ENCODE peak calls at places on chromosomes 11 and 22, in seven cellular contexts. O is MM.1S, Y is fibroblast of lung, I is heart left ventricle, X is MCF 10A, Z is natural killer cell, W is spleen. C is an unnamed sample.

GRCh38 chr22:42172385-42173172 is 42.0 kb upstream of the CYP2D6 start:
- DNase-seq in Y (peak), Z (no peak), W (no peak), I (no peak), O (no peak), X (no peak), C (no peak)

GRCh38 chr11:38971141-38971540 is 2373.1 kb upstream of the RAG2 start:
- DNase-seq in X (peak), W (no peak), I (no peak), Z (no peak), Y (no peak), O (no peak), C (no peak)

GRCh38 chr22:50209893-50210292 is 9.1 kb downstream of the SELENOO start:
- DNase-seq in W (peak), I (peak), X (peak), O (peak), Y (peak), Z (peak), C (peak)

GRCh38 chr11:105092255-105093239 is 47.0 kb downstream of the CARD18 start:
- DNase-seq in Y (no peak), W (no peak), Z (no peak), X (peak), O (no peak), I (no peak), C (no peak)

GRCh38 chr22:39170825-39171622 is 18.5 kb upstream of the CBX7 start:
- DNase-seq in I (peak), Z (peak), O (peak), W (peak), X (peak), Y (peak), C (peak)

GRCh38 chr11:76721755-76722677 is 51.5 kb upstream of the LRRC32 start:
- DNase-seq in W (peak), Y (peak), X (peak), I (peak), Z (peak), O (peak), C (peak)

GRCh38 chr11:62147545-62147944 is 23.7 kb downstream of the INCENP start:
- DNase-seq in O (no peak), Z (peak), I (no peak), W (peak), X (no peak), Y (no peak), C (no peak)

GRCh38 chr11:110296226-110297081 is at the start of gene RDX:
- DNase-seq in W (peak), Z (peak), X (peak), O (peak), Y (peak), I (peak), C (peak)

GRCh38 chr11:76609736-76610370 is 60.7 kb downstream of the LRRC32 start:
- DNase-seq in Z (no peak), O (no peak), I (peak), W (no peak), Y (no peak), X (no peak), C (no peak)

GRCh38 chr11:92675810-92676209 is 293.6 kb upstream of the MTNR1B start:
- DNase-seq in I (no peak), W (no peak), Y (no peak), X (no peak), Z (no peak), O (no peak), C (no peak)

GRCh38 chr11:115222218-115222862 is 281.9 kb downstream of the CADM1 start:
- DNase-seq in O (peak), Y (peak), X (peak), W (no peak), I (no peak), Z (no peak), C (peak)

GRCh38 chr11:12079726-12080556 is 30.4 kb upstream of the MICAL2 start:
- DNase-seq in Z (no peak), Y (peak), I (peak), O (no peak), X (peak), W (no peak), C (no peak)

GRCh38 chr22:25166266-25167056 is 33.2 kb upstream of the CRYBB3 start:
- DNase-seq in Y (no peak), X (no peak), Z (no peak), W (no peak), I (no peak), O (no peak), C (no peak)

GRCh38 chr11:118634435-118635236 is 27.2 kb downstream of the PHLDB1 start:
- DNase-seq in W (no peak), Z (no peak), Y (peak), X (peak), I (peak), O (peak), C (no peak)

GRCh38 chr22:28232231-28232630 is 313.2 kb upstream of the PITPNB start:
- DNase-seq in I (no peak), W (no peak), X (no peak), Y (no peak), Z (no peak), O (no peak), C (no peak)

GRCh38 chr11:87019582-87020271 is 18.0 kb upstream of the TMEM135 start:
- DNase-seq in W (no peak), O (no peak), Z (no peak), X (no peak), I (no peak), Y (no peak), C (no peak)

GRCh38 chr11:104694259-104695070 is 203.8 kb downstream of the CASP12 start:
- DNase-seq in O (no peak), X (no peak), Z (no peak), I (no peak), Y (peak), W (no peak), C (no peak)

GRCh38 chr11:48141475-48142100 is 75.0 kb upstream of the OR4B1 start:
- DNase-seq in Y (no peak), W (no peak), I (no peak), Z (no peak), O (no peak), X (peak), C (no peak)

GRCh38 chr11:130454495-130455262 is 6.2 kb downstream of the ADAMTS15 start:
- DNase-seq in O (no peak), W (no peak), Z (no peak), I (peak), X (peak), Y (peak), C (no peak)

GRCh38 chr11:57480409-57481137 is 20.2 kb downstream of the RTN4RL2 start:
- DNase-seq in W (peak), I (peak), O (peak), Z (peak), X (peak), Y (peak), C (peak)

GRCh38 chr11:1297011-1297575 is 12.3 kb downstream of the TOLLIP start:
- DNase-seq in X (no peak), W (peak), Z (peak), Y (no peak), O (no peak), I (no peak), C (no peak)

GRCh38 chr11:123045101-123045500 is 16.8 kb downstream of the HSPA8 start:
- DNase-seq in Y (no peak), O (no peak), Z (no peak), X (no peak), I (no peak), W (no peak), C (no peak)

GRCh38 chr11:75789521-75789920 is 20.9 kb downstream of the DGAT2 start:
- DNase-seq in Y (no peak), Z (no peak), W (peak), I (no peak), O (no peak), X (no peak), C (no peak)

GRCh38 chr11:18588297-18589252 is at the start of gene UEVLD:
- DNase-seq in X (peak), W (peak), O (peak), Z (peak), I (peak), Y (peak), C (peak)

GRCh38 chr11:43555811-43556210 is 124.7 kb upstream of the HSD17B12 start:
- DNase-seq in W (no peak), Z (no peak), Y (peak), O (no peak), X (peak), I (no peak), C (no peak)

GRCh38 chr11:23124996-23125395 is 264.7 kb upstream of the CCDC179 start:
- DNase-seq in I (no peak), Y (peak), Z (no peak), W (no peak), O (no peak), X (no peak), C (no peak)

GRCh38 chr11:28756977-28757376 is 648.8 kb downstream of the METTL15 start:
- DNase-seq in W (no peak), O (no peak), Z (no peak), X (peak), I (no peak), Y (peak), C (no peak)

GRCh38 chr22:44964722-44965078 is 45.1 kb downstream of the PHF21B start:
- DNase-seq in W (no peak), Z (no peak), X (no peak), Y (no peak), O (no peak), I (no peak), C (no peak)

GRCh38 chr22:19174106-19175025 is 4.2 kb downstream of the SLC25A1 start:
- DNase-seq in O (no peak), Y (peak), X (peak), I (no peak), W (peak), Z (no peak), C (no peak)

GRCh38 chr22:35604671-35605457 is 12.3 kb downstream of the MB start:
- DNase-seq in X (no peak), O (no peak), I (no peak), Z (no peak), Y (no peak), W (no peak), C (no peak)

DNA sequence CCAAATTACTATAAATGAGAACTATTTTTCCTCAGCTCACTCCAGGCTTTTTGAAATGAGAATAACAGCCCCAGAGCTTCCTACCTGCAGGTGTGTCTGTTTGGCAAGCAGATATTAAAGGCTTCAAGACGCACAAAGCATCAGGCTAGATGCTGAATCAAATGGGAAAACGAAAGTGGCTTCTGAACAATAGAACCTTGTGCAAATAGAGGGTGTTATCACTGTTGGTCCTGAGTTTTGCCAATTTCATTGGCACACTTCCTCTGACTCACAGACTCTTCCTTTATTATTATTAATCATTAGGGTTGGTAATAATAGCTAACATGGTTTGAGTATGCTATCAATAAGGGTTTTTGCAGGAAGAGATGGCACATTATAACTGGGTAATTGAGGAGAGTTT is 13.4 kb downstream of the SYT13 start:
- DNase-seq in W (no peak), O (peak), X (peak), Y (no peak), I (no peak), Z (no peak), C (no peak)
- TF ChIP-seq CTCF in W (no peak), O (no peak), X (no peak), Y (no peak), I (no peak), Z (no peak), C (no peak)

GRCh38 chr11:4839851-4840549 is 9.0 kb downstream of the OR51S1 start:
- DNase-seq in I (no peak), O (no peak), X (no peak), Y (no peak), Z (no peak), W (no peak), C (no peak)
- TF ChIP-seq CTCF in I (no peak), O (no peak), X (no peak), Y (no peak), Z (no peak), W (no peak), C (no peak)

GRCh38 chr11:121250843-121251242 is 41.7 kb upstream of the SC5D start:
- DNase-seq in O (no peak), Z (no peak), Y (no peak), X (no peak), I (no peak), W (no peak), C (no peak)

GRCh38 chr11:121246769-121247035 is 45.9 kb upstream of the SC5D start:
- DNase-seq in O (no peak), I (no peak), X (no peak), Y (no peak), W (no peak), Z (no peak), C (no peak)

GRCh38 chr11:121248496-121248895 is 44.1 kb upstream of the SC5D start:
- DNase-seq in W (no peak), O (no peak), Z (no peak), I (no peak), X (no peak), Y (no peak), C (no peak)

GRCh38 chr11:121246021-121246768 is 46.4 kb upstream of the SC5D start:
- DNase-seq in Y (no peak), Z (no peak), W (no peak), I (no peak), O (no peak), X (no peak), C (no peak)

GRCh38 chr11:121249039-121249663 is 43.4 kb upstream of the SC5D start:
- DNase-seq in W (no peak), Z (no peak), I (no peak), O (peak), Y (peak), X (peak), C (peak)
- TF ChIP-seq CTCF in W (peak), Z (peak), I (peak), O (peak), Y (peak), X (peak), C (peak)

DNA sequence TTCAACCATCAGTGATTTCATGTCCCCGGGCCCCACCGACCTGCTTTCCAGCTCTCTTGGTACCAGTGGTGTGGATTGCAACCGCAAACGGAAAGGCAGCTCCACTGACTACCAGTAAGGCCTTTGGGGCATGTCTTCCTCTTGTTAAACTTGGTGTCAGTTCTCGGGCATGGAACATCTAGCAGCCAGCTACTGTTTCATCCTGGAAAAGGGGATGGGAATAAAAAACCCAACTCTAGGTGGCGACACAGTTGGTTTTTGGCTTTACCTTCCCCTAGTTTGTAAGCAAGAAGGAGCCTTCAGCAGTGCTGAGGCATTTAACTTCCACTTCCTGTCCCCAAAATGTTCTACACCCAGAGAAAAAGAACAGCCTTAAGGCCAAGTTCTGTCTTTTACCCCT is 76.7 kb downstream of the BMAL1 start:
- DNase-seq in Y (no peak), I (no peak), O (no peak), X (peak), Z (no peak), W (no peak), C (no peak)
- TF ChIP-seq CTCF in Y (no peak), I (no peak), O (peak), X (no peak), Z (no peak), W (no peak), C (no peak)

DNA sequence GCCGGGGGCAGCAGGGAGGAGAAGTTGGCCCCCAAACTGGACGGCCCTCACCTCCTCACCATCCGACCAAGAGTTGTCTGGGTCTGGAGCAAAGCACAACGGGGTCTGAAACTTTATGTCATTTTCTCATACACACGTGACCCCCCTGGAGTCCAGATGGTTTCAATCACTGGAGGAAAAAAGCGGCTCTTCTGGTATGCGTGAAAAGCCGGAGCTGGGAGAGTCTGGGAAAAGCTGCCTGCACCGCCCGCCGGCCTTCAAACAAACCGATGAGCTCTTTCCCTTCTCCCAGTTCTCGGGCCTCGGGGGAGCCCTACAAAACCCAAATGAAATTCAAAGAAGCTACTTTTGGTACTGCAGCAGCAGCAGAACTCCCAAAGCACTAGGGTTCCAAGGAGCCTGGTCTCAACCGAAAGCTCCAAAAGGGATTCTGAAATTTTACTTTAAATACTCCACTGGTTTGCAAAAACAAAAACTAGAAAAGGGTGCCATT is 39.7 kb upstream of the AKIP1 start:
- DNase-seq in X (peak), Z (no peak), I (peak), Y (peak), W (no peak), O (no peak), C (peak)
- TF ChIP-seq CTCF in X (no peak), Z (no peak), I (no peak), Y (no peak), W (no peak), O (no peak), C (no peak)

GRCh38 chr11:74318241-74318932 is 6.9 kb upstream of the P4HA3 start:
- DNase-seq in X (no peak), Y (peak), W (no peak), I (no peak), O (no peak), Z (no peak), C (no peak)
- TF ChIP-seq CTCF in X (no peak), Y (no peak), W (no peak), I (no peak), O (no peak), Z (no peak), C (no peak)

GRCh38 chr22:46846832-46847355 is 84.4 kb downstream of the TBC1D22A start:
- DNase-seq in Y (no peak), O (no peak), W (no peak), Z (no peak), X (no peak), I (no peak), C (no peak)

GRCh38 chr22:46843691-46844297 is 81.3 kb downstream of the TBC1D22A start:
- DNase-seq in I (no peak), Y (peak), W (no peak), X (no peak), O (no peak), Z (no peak), C (no peak)

GRCh38 chr22:46844606-46845210 is 82.3 kb downstream of the TBC1D22A start:
- DNase-seq in X (no peak), Y (no peak), W (no peak), I (no peak), Z (no peak), O (no peak), C (no peak)

GRCh38 chr22:46846154-46846831 is 83.8 kb downstream of the TBC1D22A start:
- DNase-seq in W (no peak), I (no peak), X (peak), Y (no peak), O (no peak), Z (no peak), C (no peak)

DNA sequence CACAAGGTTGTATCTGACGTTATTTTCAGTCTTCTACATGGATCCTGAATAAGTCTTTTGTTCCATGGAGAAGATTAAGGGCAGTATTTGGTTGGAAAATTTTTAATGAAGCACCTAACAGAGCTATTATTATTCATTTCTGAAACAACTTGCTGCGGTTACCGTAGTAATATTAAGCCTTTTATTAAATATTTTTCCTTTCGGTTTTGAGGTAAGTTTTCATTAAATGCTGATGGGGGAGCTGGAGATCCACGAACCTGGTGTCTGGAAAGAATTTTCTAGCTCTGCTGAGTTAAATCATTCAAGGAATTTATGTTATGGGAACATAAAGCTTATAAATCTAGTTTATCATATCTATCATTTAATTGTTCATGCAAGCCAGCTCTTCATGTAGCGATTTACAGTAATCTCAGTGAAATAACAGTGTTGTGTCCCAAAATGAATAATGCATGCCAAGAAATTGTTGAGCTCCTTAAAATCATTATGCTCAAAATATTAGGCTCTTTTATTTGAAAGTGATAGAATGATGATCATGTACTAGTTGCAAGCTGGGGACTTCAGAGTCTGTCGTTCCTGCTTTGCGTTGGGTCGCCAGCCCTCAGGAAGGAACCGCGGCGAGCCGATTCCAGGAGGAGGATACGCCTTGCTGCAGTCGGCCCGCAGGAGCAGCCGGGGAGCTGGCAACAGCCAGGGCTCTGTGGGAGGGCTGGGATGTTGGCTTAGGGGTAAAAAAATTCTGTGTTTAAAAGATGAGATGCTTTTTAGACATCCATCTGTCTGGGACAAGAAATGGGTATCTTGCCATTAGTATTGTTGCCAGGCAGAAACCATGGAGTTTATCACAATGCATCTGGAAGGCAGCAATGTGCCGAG is 83.1 kb downstream of the TBC1D22A start:
- DNase-seq in X (no peak), W (no peak), O (no peak), Y (peak), Z (no peak), I (no peak), C (no peak)
- TF ChIP-seq CTCF in X (peak), W (peak), O (no peak), Y (peak), Z (no peak), I (peak), C (no peak)

GRCh38 chr11:2376751-2377451 is at the start of gene CD81:
- DNase-seq in I (peak), W (peak), Y (peak), Z (peak), O (no peak), X (peak), C (peak)
- TF ChIP-seq CTCF in I (no peak), W (peak), Y (no peak), Z (no peak), O (no peak), X (no peak), C (no peak)

GRCh38 chr11:67401495-67402191 is at the start of gene PPP1CA:
- DNase-seq in I (peak), O (peak), Y (peak), W (peak), X (peak), Z (peak), C (peak)
- TF ChIP-seq CTCF in I (peak), O (peak), Y (no peak), W (peak), X (peak), Z (peak), C (peak)

C was measured in GM20000.